ENCODE peak calls at places on chromosome 3, in five cellular contexts. I is H9, G is IMR-90, F is H1, N is mesendoderm. C is an unnamed sample.

GRCh38 chr3:188047536-188047935 is 106.4 kb upstream of the LPP start:
- DNase-seq in I (no peak), N (no peak), G (no peak), F (no peak), C (no peak)

GRCh38 chr3:132629928-132630327 is 29.7 kb downstream of the ACAD11 start:
- DNase-seq in N (no peak), G (peak), F (no peak), I (no peak), C (no peak)

GRCh38 chr3:122793568-122794416 is at the start of gene HSPBAP1:
- DNase-seq in I (peak), N (peak), F (peak), G (peak), C (peak)

GRCh38 chr3:43905157-43905556 is 214.4 kb downstream of the ABHD5 start:
- DNase-seq in I (no peak), F (no peak), G (no peak), N (no peak), C (no peak)

GRCh38 chr3:51337666-51338065 is 47.4 kb upstream of the MANF start:
- DNase-seq in F (no peak), N (no peak), G (no peak), I (no peak), C (no peak)

GRCh38 chr3:192188218-192188835 is 539.0 kb downstream of the FGF12 start:
- DNase-seq in I (peak), N (peak), F (peak), G (peak), C (peak)

GRCh38 chr3:172542999-172543398 is 19.8 kb upstream of the TNFSF10 start:
- DNase-seq in F (no peak), I (no peak), G (no peak), N (no peak), C (no peak)

GRCh38 chr3:69246612-69247011 is 124.2 kb upstream of the LMOD3 start:
- DNase-seq in I (no peak), N (peak), G (no peak), F (no peak), C (no peak)

GRCh38 chr3:119314821-119315220 is 20.6 kb downstream of the ARHGAP31 start:
- DNase-seq in I (no peak), N (no peak), G (no peak), F (no peak), C (no peak)

GRCh38 chr3:128379768-128380167 is 86.9 kb downstream of the DNAJB8 start:
- DNase-seq in G (no peak), F (no peak), N (peak), I (no peak), C (no peak)

GRCh38 chr3:177711637-177712036 is 514.4 kb upstream of the TBL1XR1 start:
- DNase-seq in N (peak), F (no peak), G (no peak), I (no peak), C (no peak)

GRCh38 chr3:153029350-153029749 is 132.7 kb upstream of the RAP2B start:
- DNase-seq in F (no peak), N (no peak), I (no peak), G (peak), C (no peak)

GRCh38 chr3:194273396-194274310 is 77.5 kb downstream of the CPN2 start:
- DNase-seq in G (no peak), N (no peak), F (no peak), I (peak), C (no peak)

GRCh38 chr3:59783468-59783988 is 733.7 kb upstream of the CFAP20DC start:
- DNase-seq in F (no peak), G (no peak), N (no peak), I (no peak), C (no peak)

GRCh38 chr3:43676440-43676839 is 14.3 kb upstream of the ABHD5 start:
- DNase-seq in I (no peak), F (no peak), N (no peak), G (no peak), C (no peak)

GRCh38 chr3:131957511-131957910 is 77.3 kb downstream of the CPNE4 start:
- DNase-seq in N (no peak), I (no peak), G (no peak), F (no peak), C (no peak)

GRCh38 chr3:15884132-15884531 is 86.4 kb upstream of the ANKRD28 start:
- DNase-seq in N (no peak), G (no peak), I (no peak), F (no peak), C (no peak)

GRCh38 chr3:127035672-127036071 is 52.8 kb downstream of the PLXNA1 start:
- DNase-seq in N (no peak), I (no peak), F (no peak), G (peak), C (no peak)

GRCh38 chr3:161372321-161373260 is 1.3 kb upstream of the SPTSSB start:
- DNase-seq in N (peak), I (peak), F (no peak), G (no peak), C (peak)

GRCh38 chr3:57972421-57973111 is 35.7 kb upstream of the FLNB start:
- DNase-seq in G (no peak), F (no peak), N (no peak), I (no peak), C (no peak)

GRCh38 chr3:57968499-57968898 is 39.7 kb upstream of the FLNB start:
- DNase-seq in N (no peak), I (no peak), F (no peak), G (no peak), C (no peak)

GRCh38 chr3:57973715-57974477 is 34.3 kb upstream of the FLNB start:
- DNase-seq in I (no peak), N (no peak), G (no peak), F (no peak), C (no peak)

GRCh38 chr3:57974796-57975388 is 33.3 kb upstream of the FLNB start:
- DNase-seq in I (no peak), N (peak), F (no peak), G (peak), C (no peak)

DNA sequence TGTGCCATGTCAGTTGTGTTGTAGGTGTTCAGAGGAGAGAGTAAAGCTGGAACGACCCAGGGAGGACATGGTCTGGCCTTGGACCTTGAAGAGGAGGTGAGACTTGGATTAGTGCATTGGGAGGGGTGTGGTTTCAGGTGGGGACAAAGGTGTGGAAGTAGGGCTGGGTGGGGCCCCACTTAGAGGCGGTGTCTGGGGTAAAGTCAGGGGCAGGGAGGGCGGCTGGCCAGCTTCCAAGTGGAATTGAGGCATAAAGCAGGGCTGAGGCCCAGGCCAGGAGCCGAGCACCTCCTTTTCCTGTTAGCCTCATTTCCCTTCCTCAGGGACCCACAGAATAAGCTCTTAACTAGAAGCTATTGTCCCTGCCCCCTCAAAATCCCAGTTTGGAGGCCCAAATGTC is 36.2 kb upstream of the FLNB start:
- DNase-seq in I (no peak), N (no peak), F (no peak), G (no peak), C (no peak)
- H3K18ac ChIP-seq in I (no peak), N (peak), F (peak), G (no peak), C (peak)

DNA sequence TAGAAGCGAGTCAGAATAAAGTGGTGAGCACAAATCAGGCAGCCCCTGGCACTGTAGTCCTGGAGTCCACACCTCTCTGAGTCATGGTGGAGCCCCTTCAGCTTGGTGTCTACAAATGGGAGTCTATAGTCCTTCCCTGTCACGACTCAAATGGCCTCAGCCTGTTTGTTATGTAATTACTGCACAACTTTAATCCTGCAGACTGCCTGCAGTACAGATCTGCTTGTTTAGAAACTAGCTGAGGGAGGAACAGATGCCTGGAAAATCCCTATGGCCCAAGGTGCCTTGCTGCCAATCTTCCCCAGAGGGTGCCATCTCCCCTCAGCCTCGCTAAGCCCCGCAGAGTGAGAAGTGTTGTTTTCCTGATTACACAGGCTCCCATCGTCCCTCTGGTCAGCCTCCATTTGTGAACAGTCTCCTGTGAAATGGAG is 3.9 kb upstream of the CXCR6 start:
- DNase-seq in I (no peak), F (no peak), G (peak), N (peak), C (no peak)
- H3K18ac ChIP-seq in I (no peak), F (no peak), G (no peak), N (no peak), C (no peak)

GRCh38 chr3:4303187-4304123 is at the start of gene SETMAR:
- DNase-seq in N (peak), I (peak), G (peak), F (peak), C (peak)
- H3K18ac ChIP-seq in N (peak), I (peak), G (peak), F (peak), C (peak)

GRCh38 chr3:124556636-124557035 is 173.6 kb upstream of the UMPS start:
- DNase-seq in F (no peak), I (no peak), N (no peak), G (no peak), C (no peak)

GRCh38 chr3:124559650-124560405 is 170.4 kb upstream of the UMPS start:
- DNase-seq in N (peak), G (peak), I (peak), F (no peak), C (peak)

GRCh38 chr3:124560406-124561215 is 169.6 kb upstream of the UMPS start:
- DNase-seq in I (no peak), N (peak), G (no peak), F (no peak), C (no peak)

GRCh38 chr3:124557433-124558232 is 172.6 kb upstream of the UMPS start:
- DNase-seq in N (peak), I (no peak), G (peak), F (no peak), C (no peak)

GRCh38 chr3:124558898-124559649 is 171.2 kb upstream of the UMPS start:
- DNase-seq in N (peak), G (peak), I (peak), F (no peak), C (no peak)
- H3K18ac ChIP-seq in N (no peak), G (peak), I (no peak), F (no peak), C (no peak)

GRCh38 chr3:46844851-46845250 is 18.4 kb downstream of the MYL3 start:
- DNase-seq in F (no peak), N (peak), G (no peak), I (no peak), C (no peak)

GRCh38 chr3:46845397-46845859 is 17.8 kb downstream of the MYL3 start:
- DNase-seq in N (peak), I (peak), F (no peak), G (peak), C (peak)

GRCh38 chr3:46846624-46847542 is 16.4 kb downstream of the MYL3 start:
- DNase-seq in I (peak), F (no peak), N (no peak), G (no peak), C (no peak)

GRCh38 chr3:46844397-46844796 is 18.8 kb downstream of the MYL3 start:
- DNase-seq in I (no peak), N (peak), F (no peak), G (no peak), C (no peak)

GRCh38 chr3:46845860-46846623 is 17.2 kb downstream of the MYL3 start:
- DNase-seq in F (peak), I (peak), G (peak), N (peak), C (peak)
- H3K18ac ChIP-seq in F (peak), I (no peak), G (peak), N (peak), C (peak)